ENCODE peak calls at places on chromosomes 12 and 14, in four cellular contexts. R, B, A and M are unnamed samples.

GRCh38 chr14:55126932-55127490 is 2.0 kb upstream of the LGALS3 start:
- DNase-seq in R (no peak), B (no peak), A (no peak), M (no peak)

GRCh38 chr12:11657511-11657910 is 8.0 kb downstream of the ETV6 start:
- DNase-seq in R (no peak), B (no peak), A (no peak), M (no peak)

GRCh38 chr12:6821674-6822433 is at the start of gene GPR162:
- DNase-seq in R (no peak), B (no peak), A (peak; percentile 12), M (no peak)

GRCh38 chr12:69056743-69057515 is 124.0 kb upstream of the CPM start:
- DNase-seq in R (peak; percentile 39), B (no peak), A (no peak), M (peak; percentile 47)

GRCh38 chr14:23352506-23353432 is at the start of gene SLC22A17:
- DNase-seq in R (peak; percentile 75), B (peak; percentile 5), A (peak; percentile 85), M (peak; percentile 81)

GRCh38 chr14:52380294-52380693 is 66.2 kb downstream of the PTGER2 start:
- DNase-seq in R (no peak), B (no peak), A (peak; percentile 24), M (no peak)

GRCh38 chr12:5560242-5560641 is 128.3 kb downstream of the NTF3 start:
- DNase-seq in R (no peak), B (no peak), A (no peak), M (no peak)

GRCh38 chr12:94561943-94562411 is 88.4 kb downstream of the TMCC3 start:
- DNase-seq in R (peak; percentile 2), B (no peak), A (no peak), M (no peak)